ENCODE peak calls at places on chromosomes 5 and 9, in seven cellular contexts. G is astrocyte, C is HS-5, U is anterior cingulate cortex, Z is GM12878, V is fibroblast of mammary gland, R is fibroblast of lung. F is an unnamed sample.

GRCh38 chr9:33340186-33340585 is 49.9 kb downstream of the NFX1 start:
- DNase-seq in G (no peak), C (no peak), U (no peak), Z (no peak), V (no peak), R (no peak), F (no peak)

GRCh38 chr9:106405871-106406435 is 457.0 kb upstream of the ZNF462 start:
- DNase-seq in G (peak; percentile 54), C (peak; percentile 29), U (no peak), Z (no peak), V (no peak), R (no peak), F (no peak)

GRCh38 chr5:159915913-159916840 is at the start of gene ADRA1B:
- DNase-seq in G (no peak), C (no peak), U (no peak), Z (no peak), V (peak; percentile 50), R (peak; percentile 66), F (peak; percentile 76)

GRCh38 chr9:135971892-135972291 is 10.7 kb upstream of the UBAC1 start:
- DNase-seq in G (no peak), C (no peak), U (no peak), Z (no peak), V (no peak), R (no peak), F (no peak)

GRCh38 chr5:133753856-133754255 is 141.5 kb upstream of the FSTL4 start:
- DNase-seq in G (no peak), C (no peak), U (no peak), Z (no peak), V (no peak), R (no peak), F (peak; percentile 45)

GRCh38 chr5:144567416-144567770 is 396.7 kb downstream of the KCTD16 start:
- DNase-seq in G (peak; percentile 47), C (no peak), U (no peak), Z (no peak), V (no peak), R (peak; percentile 87), F (peak; percentile 9)

GRCh38 chr9:137304383-137305059 is 2.5 kb upstream of the NRARP start:
- DNase-seq in G (no peak), C (no peak), U (no peak), Z (no peak), V (no peak), R (no peak), F (peak; percentile 25)

GRCh38 chr9:131214457-131214856 is 61.9 kb downstream of the FAM78A start:
- DNase-seq in G (peak; percentile 18), C (peak; percentile 15), U (no peak), Z (no peak), V (peak; percentile 18), R (peak; percentile 19), F (no peak)

GRCh38 chr5:39947657-39948056 is 522.9 kb upstream of the DAB2 start:
- DNase-seq in G (peak; percentile 43), C (no peak), U (no peak), Z (no peak), V (peak; percentile 63), R (peak; percentile 7), F (peak; percentile 36)

GRCh38 chr9:84791608-84792007 is 122.1 kb downstream of the NTRK2 start:
- DNase-seq in G (no peak), C (no peak), U (no peak), Z (no peak), V (no peak), R (no peak), F (no peak)

GRCh38 chr5:14123551-14123950 is 19.6 kb upstream of the TRIO start:
- DNase-seq in G (no peak), C (no peak), U (no peak), Z (no peak), V (no peak), R (no peak), F (no peak)

F was measured in iris pigment epithelial cell.